ENCODE peak calls at places on chromosomes 16 and 17, in five cellular contexts. P, R, O, N and I are unnamed samples.

GRCh38 chr16:10688726-10689125 is 6.0 kb downstream of the TEKT5 start:
- DNase-seq in O (no peak), R (no peak), P (no peak), N (no peak), I (no peak)

GRCh38 chr16:30747331-30747730 is 894 bp upstream of the PHKG2 start:
- DNase-seq in O (peak), P (no peak), N (peak), R (no peak), I (no peak)

GRCh38 chr17:66580178-66580577 is 254.7 kb upstream of the CACNG5 start:
- DNase-seq in N (no peak), O (no peak), R (no peak), P (no peak), I (peak)

GRCh38 chr16:10466861-10467260 is 81.0 kb downstream of the ATF7IP2 start:
- DNase-seq in N (no peak), O (no peak), P (no peak), R (no peak), I (no peak)

GRCh38 chr17:42266918-42267766 is 9.0 kb downstream of the STAT5B start:
- DNase-seq in P (peak), N (peak), R (no peak), O (peak), I (no peak)

GRCh38 chr16:15672514-15673167 is 22.6 kb downstream of the NDE1 start:
- DNase-seq in R (peak), P (peak), O (peak), N (no peak), I (no peak)

GRCh38 chr16:29816694-29817441 is 916 bp downstream of the PAGR1 start:
- DNase-seq in O (no peak), R (peak), N (peak), P (peak), I (peak)

GRCh38 chr17:75250009-75250471 is 11.4 kb downstream of the GGA3 start:
- DNase-seq in R (peak), N (no peak), O (no peak), P (peak), I (no peak)

GRCh38 chr17:13568746-13569739 is 32.7 kb downstream of the HS3ST3A1 start:
- DNase-seq in P (no peak), N (no peak), R (no peak), O (no peak), I (peak)

GRCh38 chr16:24045641-24046040 is 209.9 kb downstream of the PRKCB start:
- DNase-seq in R (peak), N (no peak), O (no peak), P (no peak), I (peak)